ENCODE peak calls at places on chromosomes 7 and 10, in four cellular contexts. M is Ammon's horn, Z is A172, I is nucleus accumbens. T is an unnamed sample.

GRCh38 chr7:38932509-38933168 is 23.6 kb upstream of the VPS41 start:
- DNase-seq in Z (peak; percentile 55), M (peak; percentile 52), I (peak; percentile 25), T (peak; percentile 15)

GRCh38 chr10:25130911-25131310 is 43.9 kb upstream of the GPR158 start:
- DNase-seq in I (no peak), M (no peak), Z (peak; percentile 44), T (no peak)

GRCh38 chr10:47246409-47247189 is 53.4 kb upstream of the GDF10 start:
- DNase-seq in M (no peak), Z (no peak), I (no peak), T (no peak)

GRCh38 chr10:687583-688286 is 1.7 kb downstream of the DIP2C start:
- DNase-seq in M (no peak), I (no peak), Z (no peak), T (no peak)

GRCh38 chr7:106082087-106082854 is 29.8 kb downstream of the SYPL1 start:
- DNase-seq in I (no peak), Z (no peak), M (no peak), T (no peak)

GRCh38 chr7:141585592-141586510 is 34.6 kb downstream of the AGK start:
- DNase-seq in I (no peak), Z (peak; percentile 73), M (no peak), T (no peak)

GRCh38 chr10:127776816-127777215 is 39.8 kb downstream of the FOXI2 start:
- DNase-seq in M (no peak), I (no peak), Z (peak; percentile 6), T (no peak)

GRCh38 chr7:73520673-73521635 is 1.1 kb downstream of the BAZ1B start:
- DNase-seq in M (no peak), Z (no peak), I (no peak), T (no peak)

GRCh38 chr7:111198255-111198654 is 107.3 kb downstream of the LRRN3 start:
- DNase-seq in I (no peak), M (no peak), Z (peak; percentile 90), T (no peak)

GRCh38 chr7:158655507-158655906 is 49.1 kb downstream of the NCAPG2 start:
- DNase-seq in I (no peak), M (no peak), Z (no peak), T (no peak)

GRCh38 chr7:21547511-21547910 is 4.7 kb downstream of the DNAH11 start:
- DNase-seq in I (no peak), M (no peak), Z (no peak), T (no peak)

GRCh38 chr7:64611717-64612116 is 48.8 kb upstream of the ZNF680 start:
- DNase-seq in I (no peak), Z (no peak), M (no peak), T (no peak)

GRCh38 chr10:127976701-127977367 is 69.9 kb downstream of the PTPRE start:
- DNase-seq in Z (peak; percentile 27), M (no peak), I (no peak), T (no peak)

GRCh38 chr7:192701-193536 is 548 bp downstream of the FAM20C start:
- DNase-seq in M (no peak), Z (no peak), I (no peak), T (peak; percentile 9)

T was measured in B cell.